ENCODE peak calls at places on chromosomes 1 and 21, in five cellular contexts. J is K562, I is NCI-H82, O is amygdala, Q is adrenal gland. V is an unnamed sample.

GRCh38 chr1:197774691-197775281 is 494 bp downstream of the DENND1B start:
- DNase-seq in Q (peak; percentile 66), J (peak; percentile 74), O (no peak), I (peak; percentile 66), V (no peak)

GRCh38 chr1:35477870-35478269 is 79.3 kb downstream of the KIAA0319L start:
- DNase-seq in J (no peak), Q (no peak), I (no peak), O (no peak), V (no peak)

GRCh38 chr1:235326719-235327558 is 1.0 kb downstream of the ARID4B start:
- DNase-seq in Q (peak; percentile 63), I (peak; percentile 62), J (peak; percentile 71), O (no peak), V (peak; percentile 52)

GRCh38 chr1:162223488-162223887 is 153.2 kb downstream of the SPATA46 start:
- DNase-seq in I (no peak), J (no peak), Q (no peak), O (no peak), V (no peak)

GRCh38 chr1:66048011-66048410 is 255.3 kb downstream of the PDE4B start:
- DNase-seq in I (no peak), O (no peak), J (no peak), Q (no peak), V (no peak)

GRCh38 chr1:202205523-202206190 is 12.1 kb downstream of the LGR6 start:
- DNase-seq in I (no peak), J (no peak), Q (no peak), O (no peak), V (no peak)

GRCh38 chr1:6962956-6963915 is 178.0 kb downstream of the CAMTA1 start:
- DNase-seq in I (peak; percentile 100), J (peak; percentile 96), O (no peak), Q (peak; percentile 85), V (peak; percentile 62)

GRCh38 chr1:203163891-203164635 is 11.6 kb downstream of the MYBPH start:
- DNase-seq in I (no peak), O (no peak), J (no peak), Q (no peak), V (no peak)

GRCh38 chr1:149903836-149904491 is 4.6 kb downstream of the BOLA1 start:
- DNase-seq in J (no peak), I (peak; percentile 64), O (no peak), Q (no peak), V (no peak)

GRCh38 chr1:26833432-26834405 is 7.2 kb downstream of the ZDHHC18 start:
- DNase-seq in O (no peak), Q (no peak), I (peak; percentile 93), J (no peak), V (peak; percentile 56)

GRCh38 chr1:181936768-181937581 is 124.5 kb downstream of the ZNF648 start:
- DNase-seq in O (peak; percentile 15), I (peak; percentile 90), Q (peak; percentile 57), J (peak; percentile 75), V (peak; percentile 57)

GRCh38 chr21:43373387-43374227 is 53.3 kb downstream of the SIK1 start:
- DNase-seq in I (no peak), O (no peak), Q (no peak), J (no peak), V (no peak)

GRCh38 chr21:21624674-21625073 is 626.5 kb downstream of the NCAM2 start:
- DNase-seq in J (no peak), O (no peak), I (no peak), Q (no peak), V (no peak)

GRCh38 chr1:6113116-6113515 is 67.0 kb downstream of the CHD5 start:
- DNase-seq in I (no peak), Q (no peak), O (no peak), J (no peak), V (no peak)

GRCh38 chr1:33298623-33299277 is 22.1 kb downstream of the A3GALT2 start:
- DNase-seq in O (no peak), Q (peak; percentile 85), I (peak; percentile 88), J (peak; percentile 86), V (peak; percentile 72)

GRCh38 chr1:228150458-228151169 is 884 bp downstream of the GJC2 start:
- DNase-seq in J (peak; percentile 58), I (no peak), Q (peak; percentile 73), O (no peak), V (peak; percentile 78)

GRCh38 chr1:152924191-152924590 is 15.8 kb downstream of the IVL start:
- DNase-seq in I (no peak), Q (no peak), O (no peak), J (no peak), V (no peak)

GRCh38 chr1:78855258-78855657 is 151.3 kb downstream of the ADGRL4 start:
- DNase-seq in J (no peak), Q (no peak), O (no peak), I (no peak), V (no peak)

GRCh38 chr1:27044613-27045091 is 32.0 kb upstream of the TENT5B start:
- DNase-seq in Q (peak; percentile 95), J (peak; percentile 89), O (no peak), I (peak; percentile 92), V (peak; percentile 92)

GRCh38 chr1:237386362-237387143 is 344.6 kb downstream of the RYR2 start:
- DNase-seq in Q (no peak), O (no peak), I (peak; percentile 62), J (peak; percentile 20), V (no peak)

GRCh38 chr1:5532811-5533210 is 459.4 kb downstream of the NPHP4 start:
- DNase-seq in J (no peak), I (no peak), O (no peak), Q (no peak), V (no peak)

GRCh38 chr1:234610061-234610581 is at the start of gene IRF2BP2:
- DNase-seq in I (peak; percentile 91), O (no peak), J (peak; percentile 97), Q (peak; percentile 90), V (peak; percentile 83)

GRCh38 chr1:62181531-62181930 is 13.1 kb upstream of the L1TD1 start:
- DNase-seq in J (no peak), O (no peak), I (no peak), Q (no peak), V (no peak)

GRCh38 chr1:231026576-231026975 is 13.5 kb downstream of the FAM89A start:
- DNase-seq in O (no peak), Q (no peak), J (no peak), I (no peak), V (no peak)

GRCh38 chr21:20443558-20444155 is 554.6 kb upstream of the NCAM2 start:
- DNase-seq in O (no peak), Q (no peak), J (peak; percentile 17), I (peak; percentile 66), V (no peak)

GRCh38 chr1:51792864-51793263 is 85.7 kb downstream of the NRDC start:
- DNase-seq in Q (no peak), J (no peak), I (no peak), O (no peak), V (no peak)

GRCh38 chr1:43933386-43934278 is at the start of gene ARTN:
- DNase-seq in O (no peak), J (no peak), Q (no peak), I (no peak), V (no peak)

GRCh38 chr1:38173157-38173831 is 126.7 kb upstream of the POU3F1 start:
- DNase-seq in J (no peak), I (peak; percentile 38), O (no peak), Q (no peak), V (no peak)

GRCh38 chr1:220914283-220915116 is 35.3 kb downstream of the HLX start:
- DNase-seq in O (no peak), Q (no peak), J (no peak), I (peak; percentile 51), V (no peak)

GRCh38 chr1:240797050-240797449 is 185.1 kb upstream of the GREM2 start:
- DNase-seq in J (no peak), I (no peak), O (no peak), Q (no peak), V (no peak)

GRCh38 chr1:33235521-33235920 is 20.8 kb upstream of the ZNF362 start:
- DNase-seq in J (no peak), I (no peak), O (no peak), Q (no peak), V (no peak)

GRCh38 chr1:3654549-3655281 is 2.4 kb downstream of the TP73 start:
- DNase-seq in O (no peak), J (no peak), I (no peak), Q (no peak), V (no peak)

GRCh38 chr21:46119565-46120271 is 21.8 kb downstream of the COL6A2 start:
- DNase-seq in O (no peak), I (no peak), Q (no peak), J (no peak), V (no peak)

GRCh38 chr1:94083653-94084052 is 37.3 kb downstream of the ABCA4 start:
- DNase-seq in O (no peak), Q (no peak), J (no peak), I (peak; percentile 72), V (no peak)

V was measured in ureter.